ENCODE peak calls at places on chromosomes 12 and 14, in six cellular contexts. One of them, this sample, is unnamed.

GRCh38 chr14:56310643-56311042 is 192.4 kb downstream of the PELI2 start:
- DNase-seq in body of pancreas: no peak
- DNase-seq in choroid plexus epithelial cell: peak; percentile 62
- DNase-seq in tibial artery: no peak
- DNase-seq in fibroblast of the aortic adventitia: peak; percentile 22
- DNase-seq in right lobe of liver: no peak
- DNase-seq in this sample: peak; percentile 51

GRCh38 chr14:61469771-61470170 is 148.4 kb downstream of the PRKCH start:
- DNase-seq in body of pancreas: no peak
- DNase-seq in choroid plexus epithelial cell: no peak
- DNase-seq in tibial artery: peak; percentile 11
- DNase-seq in fibroblast of the aortic adventitia: no peak
- DNase-seq in right lobe of liver: no peak
- DNase-seq in this sample: no peak

GRCh38 chr14:94121485-94121884 is 7.9 kb downstream of the IFI27L2 start:
- DNase-seq in body of pancreas: no peak
- DNase-seq in choroid plexus epithelial cell: no peak
- DNase-seq in tibial artery: no peak
- DNase-seq in fibroblast of the aortic adventitia: no peak
- DNase-seq in right lobe of liver: no peak
- DNase-seq in this sample: no peak

GRCh38 chr14:96824283-96824682 is 27.1 kb downstream of the VRK1 start:
- DNase-seq in body of pancreas: no peak
- DNase-seq in choroid plexus epithelial cell: peak; percentile 84
- DNase-seq in tibial artery: no peak
- DNase-seq in fibroblast of the aortic adventitia: peak; percentile 60
- DNase-seq in right lobe of liver: no peak
- DNase-seq in this sample: peak; percentile 50

GRCh38 chr12:81727387-81727786 is 31.8 kb downstream of the PPFIA2 start:
- DNase-seq in body of pancreas: no peak
- DNase-seq in choroid plexus epithelial cell: no peak
- DNase-seq in tibial artery: no peak
- DNase-seq in fibroblast of the aortic adventitia: no peak
- DNase-seq in right lobe of liver: no peak
- DNase-seq in this sample: no peak

GRCh38 chr12:48979602-48980388 is 1.7 kb downstream of the WNT1 start:
- DNase-seq in body of pancreas: peak; percentile 58
- DNase-seq in choroid plexus epithelial cell: no peak
- DNase-seq in tibial artery: no peak
- DNase-seq in fibroblast of the aortic adventitia: no peak
- DNase-seq in right lobe of liver: no peak
- DNase-seq in this sample: no peak

GRCh38 chr12:45203767-45204166 is 12.1 kb upstream of the ANO6 start:
- DNase-seq in body of pancreas: no peak
- DNase-seq in choroid plexus epithelial cell: peak; percentile 23
- DNase-seq in tibial artery: no peak
- DNase-seq in fibroblast of the aortic adventitia: no peak
- DNase-seq in right lobe of liver: no peak
- DNase-seq in this sample: no peak

GRCh38 chr14:33782923-33783322 is 168.0 kb downstream of the EGLN3 start:
- DNase-seq in body of pancreas: no peak
- DNase-seq in choroid plexus epithelial cell: no peak
- DNase-seq in tibial artery: no peak
- DNase-seq in fibroblast of the aortic adventitia: no peak
- DNase-seq in right lobe of liver: no peak
- DNase-seq in this sample: no peak

GRCh38 chr12:62933871-62934798 is 815 bp downstream of the PPM1H start:
- DNase-seq in body of pancreas: peak; percentile 50
- DNase-seq in choroid plexus epithelial cell: no peak
- DNase-seq in tibial artery: peak; percentile 25
- DNase-seq in fibroblast of the aortic adventitia: peak; percentile 20
- DNase-seq in right lobe of liver: peak; percentile 74
- DNase-seq in this sample: peak; percentile 25

GRCh38 chr12:62933220-62933870 is 1.6 kb downstream of the PPM1H start:
- DNase-seq in body of pancreas: peak; percentile 56
- DNase-seq in choroid plexus epithelial cell: no peak
- DNase-seq in tibial artery: no peak
- DNase-seq in fibroblast of the aortic adventitia: no peak
- DNase-seq in right lobe of liver: no peak
- DNase-seq in this sample: peak; percentile 18

GRCh38 chr12:62928632-62929031 is 6.3 kb downstream of the PPM1H start:
- DNase-seq in body of pancreas: no peak
- DNase-seq in choroid plexus epithelial cell: no peak
- DNase-seq in tibial artery: no peak
- DNase-seq in fibroblast of the aortic adventitia: no peak
- DNase-seq in right lobe of liver: no peak
- DNase-seq in this sample: no peak

GRCh38 chr12:62930546-62931425 is 4.2 kb downstream of the PPM1H start:
- DNase-seq in body of pancreas: no peak
- DNase-seq in choroid plexus epithelial cell: no peak
- DNase-seq in tibial artery: no peak
- DNase-seq in fibroblast of the aortic adventitia: no peak
- DNase-seq in right lobe of liver: no peak
- DNase-seq in this sample: no peak

DNA sequence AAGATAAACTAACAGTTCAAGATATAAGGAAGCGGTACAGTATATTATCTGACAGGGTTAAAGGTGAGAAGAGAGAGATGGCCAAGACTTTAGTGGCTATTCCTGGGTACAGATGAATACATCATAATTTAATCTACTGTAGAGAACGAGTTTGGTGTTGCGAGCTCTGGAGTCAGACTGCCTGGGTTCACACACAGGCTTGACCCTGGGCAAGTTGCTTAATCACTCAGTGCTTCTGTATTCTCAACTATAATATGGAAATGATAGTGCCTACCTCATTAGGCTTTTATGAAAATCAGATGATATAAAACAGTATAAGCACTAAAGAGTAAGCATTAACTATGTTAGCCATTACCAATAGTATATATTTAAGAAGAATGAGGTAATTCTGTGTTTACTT is 3.5 kb downstream of the PPM1H start:
- DNase-seq in body of pancreas: no peak
- DNase-seq in choroid plexus epithelial cell: no peak
- DNase-seq in tibial artery: no peak
- DNase-seq in fibroblast of the aortic adventitia: no peak
- DNase-seq in right lobe of liver: no peak
- DNase-seq in this sample: no peak
- H3K4me3 ChIP-seq in body of pancreas: no peak overlapping the region
- H3K4me3 ChIP-seq in choroid plexus epithelial cell: no peak overlapping the region
- H3K4me3 ChIP-seq in tibial artery: no peak overlapping the region
- H3K4me3 ChIP-seq in fibroblast of the aortic adventitia: no peak overlapping the region
- H3K4me3 ChIP-seq in right lobe of liver: no peak overlapping the region
- H3K4me3 ChIP-seq in this sample: no peak overlapping the region

GRCh38 chr12:114678718-114679117 is 5.3 kb downstream of the TBX3 start:
- DNase-seq in body of pancreas: no peak
- DNase-seq in choroid plexus epithelial cell: no peak
- DNase-seq in tibial artery: no peak
- DNase-seq in fibroblast of the aortic adventitia: no peak
- DNase-seq in right lobe of liver: no peak
- DNase-seq in this sample: no peak
- H3K4me3 ChIP-seq in body of pancreas: no peak overlapping the region
- H3K4me3 ChIP-seq in choroid plexus epithelial cell: peak overlapping the region; percentile 86
- H3K4me3 ChIP-seq in tibial artery: no peak overlapping the region
- H3K4me3 ChIP-seq in fibroblast of the aortic adventitia: no peak overlapping the region
- H3K4me3 ChIP-seq in right lobe of liver: no peak overlapping the region
- H3K4me3 ChIP-seq in this sample: peak overlapping the region; percentile 93

DNA sequence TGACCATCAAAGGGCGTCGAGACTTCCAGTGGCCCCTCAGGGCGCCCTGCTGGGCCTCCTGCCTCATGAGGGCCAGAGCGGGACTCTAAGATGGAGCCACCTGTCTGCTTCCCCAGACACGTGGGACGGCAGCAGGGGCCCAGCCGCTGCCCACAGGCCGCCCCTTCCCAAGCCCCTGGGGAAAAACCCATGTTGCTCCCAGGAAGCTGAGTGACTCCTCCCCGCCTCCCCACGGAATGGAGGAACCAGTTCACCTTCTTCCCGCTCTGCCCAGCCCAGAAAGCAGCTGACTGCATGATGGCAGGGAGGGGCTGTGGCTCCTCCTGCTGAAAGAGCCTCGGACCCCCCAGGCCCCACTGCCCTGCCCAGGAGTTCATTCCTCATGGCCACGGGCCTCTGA is 14.9 kb downstream of the RAB35 start:
- DNase-seq in body of pancreas: no peak
- DNase-seq in choroid plexus epithelial cell: no peak
- DNase-seq in tibial artery: no peak
- DNase-seq in fibroblast of the aortic adventitia: no peak
- DNase-seq in right lobe of liver: no peak
- DNase-seq in this sample: no peak
- H3K4me3 ChIP-seq in body of pancreas: no peak overlapping the region
- H3K4me3 ChIP-seq in choroid plexus epithelial cell: no peak overlapping the region
- H3K4me3 ChIP-seq in tibial artery: no peak overlapping the region
- H3K4me3 ChIP-seq in fibroblast of the aortic adventitia: no peak overlapping the region
- H3K4me3 ChIP-seq in right lobe of liver: no peak overlapping the region
- H3K4me3 ChIP-seq in this sample: no peak overlapping the region

GRCh38 chr12:53942467-53942997 is 3.9 kb downstream of the HOXC13 start:
- DNase-seq in body of pancreas: no peak
- DNase-seq in choroid plexus epithelial cell: no peak
- DNase-seq in tibial artery: no peak
- DNase-seq in fibroblast of the aortic adventitia: no peak
- DNase-seq in right lobe of liver: no peak
- DNase-seq in this sample: no peak

GRCh38 chr12:53941750-53942149 is 3.1 kb downstream of the HOXC13 start:
- DNase-seq in body of pancreas: no peak
- DNase-seq in choroid plexus epithelial cell: no peak
- DNase-seq in tibial artery: no peak
- DNase-seq in fibroblast of the aortic adventitia: no peak
- DNase-seq in right lobe of liver: no peak
- DNase-seq in this sample: no peak

GRCh38 chr12:53939141-53940108 is 794 bp downstream of the HOXC13 start:
- DNase-seq in body of pancreas: peak; percentile 39
- DNase-seq in choroid plexus epithelial cell: peak; percentile 17
- DNase-seq in tibial artery: peak; percentile 44
- DNase-seq in fibroblast of the aortic adventitia: peak; percentile 31
- DNase-seq in right lobe of liver: no peak
- DNase-seq in this sample: no peak

GRCh38 chr12:53941187-53941586 is 2.6 kb downstream of the HOXC13 start:
- DNase-seq in body of pancreas: no peak
- DNase-seq in choroid plexus epithelial cell: no peak
- DNase-seq in tibial artery: no peak
- DNase-seq in fibroblast of the aortic adventitia: no peak
- DNase-seq in right lobe of liver: no peak
- DNase-seq in this sample: no peak

DNA sequence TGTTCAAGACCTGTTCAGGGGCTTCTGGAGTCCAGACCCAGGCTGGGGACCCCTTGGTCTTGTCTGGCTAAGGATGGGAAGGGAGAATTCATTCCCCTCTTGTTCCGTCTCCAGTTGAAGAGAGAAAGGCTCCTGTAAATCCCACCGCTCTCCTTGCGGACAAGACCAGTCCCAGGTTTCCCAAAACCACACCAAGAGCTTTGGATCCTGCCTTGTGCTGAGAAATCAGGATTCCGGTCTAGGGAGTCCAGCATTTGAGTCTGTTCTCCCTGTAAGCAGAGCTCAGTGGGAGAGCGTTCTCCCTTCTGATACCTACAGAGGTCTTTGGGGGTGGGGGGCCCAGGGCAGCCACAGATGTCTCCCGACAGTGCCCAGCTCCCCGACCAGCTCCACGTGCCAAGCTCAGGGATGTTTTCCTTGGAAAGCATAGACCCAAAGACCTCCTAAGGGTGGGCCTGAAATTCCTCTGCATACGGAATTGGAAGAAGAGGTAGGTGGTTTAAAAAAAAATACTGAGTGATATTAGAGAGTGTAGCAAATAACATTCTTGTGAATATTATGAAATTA is 1.9 kb downstream of the HOXC13 start:
- DNase-seq in body of pancreas: no peak
- DNase-seq in choroid plexus epithelial cell: no peak
- DNase-seq in tibial artery: no peak
- DNase-seq in fibroblast of the aortic adventitia: no peak
- DNase-seq in right lobe of liver: no peak
- DNase-seq in this sample: no peak
- H3K4me3 ChIP-seq in body of pancreas: no peak overlapping the region
- H3K4me3 ChIP-seq in choroid plexus epithelial cell: no peak overlapping the region
- H3K4me3 ChIP-seq in tibial artery: peak overlapping the region; percentile 61
- H3K4me3 ChIP-seq in fibroblast of the aortic adventitia: no peak overlapping the region
- H3K4me3 ChIP-seq in right lobe of liver: no peak overlapping the region
- H3K4me3 ChIP-seq in this sample: no peak overlapping the region

GRCh38 chr14:42378274-42378673 is 771.6 kb downstream of the LRFN5 start:
- DNase-seq in body of pancreas: no peak
- DNase-seq in choroid plexus epithelial cell: no peak
- DNase-seq in tibial artery: no peak
- DNase-seq in fibroblast of the aortic adventitia: no peak
- DNase-seq in right lobe of liver: no peak
- DNase-seq in this sample: no peak
- H3K4me3 ChIP-seq in body of pancreas: no peak overlapping the region
- H3K4me3 ChIP-seq in choroid plexus epithelial cell: no peak overlapping the region
- H3K4me3 ChIP-seq in tibial artery: no peak overlapping the region
- H3K4me3 ChIP-seq in fibroblast of the aortic adventitia: no peak overlapping the region
- H3K4me3 ChIP-seq in right lobe of liver: no peak overlapping the region
- H3K4me3 ChIP-seq in this sample: no peak overlapping the region

GRCh38 chr12:7106082-7106481 is 2.9 kb downstream of the C1RL start:
- DNase-seq in body of pancreas: no peak
- DNase-seq in choroid plexus epithelial cell: no peak
- DNase-seq in tibial artery: no peak
- DNase-seq in fibroblast of the aortic adventitia: no peak
- DNase-seq in right lobe of liver: no peak
- DNase-seq in this sample: no peak
- H3K4me3 ChIP-seq in body of pancreas: no peak overlapping the region
- H3K4me3 ChIP-seq in choroid plexus epithelial cell: peak overlapping the region; percentile 2
- H3K4me3 ChIP-seq in tibial artery: no peak overlapping the region
- H3K4me3 ChIP-seq in fibroblast of the aortic adventitia: no peak overlapping the region
- H3K4me3 ChIP-seq in right lobe of liver: peak overlapping the region; percentile 74
- H3K4me3 ChIP-seq in this sample: no peak overlapping the region

DNA sequence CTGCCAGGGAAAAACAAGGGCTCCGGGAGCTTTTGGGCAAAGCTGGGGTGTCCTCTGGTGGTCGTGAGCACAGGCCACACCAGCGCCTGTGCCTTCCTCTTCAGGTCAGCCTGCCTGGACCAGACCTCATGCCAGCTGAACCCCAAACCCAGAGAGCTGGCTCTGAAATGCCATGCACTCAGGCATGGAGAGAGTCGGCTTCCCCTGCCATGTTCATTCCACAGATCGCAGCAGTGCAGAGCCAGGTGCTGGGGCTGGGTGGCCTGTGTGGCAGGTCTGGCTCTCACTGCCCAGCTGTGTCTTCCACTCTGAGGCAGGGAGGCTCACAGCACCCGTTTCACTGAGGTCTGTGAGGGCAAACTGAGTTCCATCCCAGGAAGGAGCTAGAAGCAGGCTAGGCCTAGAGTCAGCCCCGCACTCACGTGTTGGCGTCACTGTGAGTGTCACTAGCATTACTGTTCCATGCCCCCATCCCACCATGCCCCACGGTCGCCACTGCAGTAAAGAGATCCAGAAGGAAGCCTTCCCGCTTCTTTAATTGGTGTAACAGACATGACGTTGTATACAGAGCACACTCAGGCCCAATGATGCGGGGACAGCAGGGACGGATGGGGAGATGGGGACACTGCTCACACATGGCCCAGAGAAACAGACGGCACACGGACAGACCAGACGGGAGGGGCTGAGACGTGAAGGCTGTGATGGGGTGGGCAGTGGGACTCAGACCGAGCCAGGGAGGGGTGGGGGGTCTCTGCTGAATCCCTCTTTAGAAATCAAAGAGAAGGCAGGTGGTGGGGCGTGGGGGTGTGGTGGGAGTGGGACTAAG is 2.7 kb downstream of the ARL6IP4 start:
- DNase-seq in body of pancreas: no peak
- DNase-seq in choroid plexus epithelial cell: no peak
- DNase-seq in tibial artery: peak; percentile 18
- DNase-seq in fibroblast of the aortic adventitia: no peak
- DNase-seq in right lobe of liver: peak; percentile 43
- DNase-seq in this sample: no peak
- H3K4me3 ChIP-seq in body of pancreas: no peak overlapping the region
- H3K4me3 ChIP-seq in choroid plexus epithelial cell: no peak overlapping the region
- H3K4me3 ChIP-seq in tibial artery: peak overlapping the region; percentile 6
- H3K4me3 ChIP-seq in fibroblast of the aortic adventitia: no peak overlapping the region
- H3K4me3 ChIP-seq in right lobe of liver: no peak overlapping the region
- H3K4me3 ChIP-seq in this sample: no peak overlapping the region